ENCODE peak calls at places on chromosomes 12 and 14, in ten cellular contexts. One of them, this sample, is unnamed.

GRCh38 chr14:65958664-65959562 is 527.3 kb upstream of the CCDC196 start:
- DNase-seq in AG09309: no peak
- DNase-seq in stimulated activated naive CD4-positive, alpha-beta T cell: peak
- DNase-seq in cardiac muscle cell: peak
- DNase-seq in HTR-8/SVneo: peak
- DNase-seq in substantia nigra: no peak
- DNase-seq in mucosa of descending colon: no peak
- DNase-seq in left cardiac atrium: no peak
- DNase-seq in activated T-helper 1 cell treated with anti-CD3 and anti-CD28 coated beads, Interleukin-2, amount 50 U/mL, for 16 hours: no peak
- DNase-seq in transverse colon: no peak
- DNase-seq in this sample: peak

GRCh38 chr12:69196302-69197288 is 42.8 kb upstream of the CPSF6 start:
- DNase-seq in mucosa of descending colon: no peak
- DNase-seq in stimulated activated naive CD4-positive, alpha-beta T cell: no peak
- DNase-seq in cardiac muscle cell: no peak
- DNase-seq in AG09309: no peak
- DNase-seq in HTR-8/SVneo: no peak
- DNase-seq in substantia nigra: no peak
- DNase-seq in left cardiac atrium: no peak
- DNase-seq in activated T-helper 1 cell treated with anti-CD3 and anti-CD28 coated beads, Interleukin-2, amount 50 U/mL, for 16 hours: no peak
- DNase-seq in transverse colon: peak
- DNase-seq in this sample: no peak

GRCh38 chr12:57610553-57611115 is 601 bp upstream of the ARHGEF25 start:
- DNase-seq in substantia nigra: no peak
- DNase-seq in mucosa of descending colon: no peak
- DNase-seq in transverse colon: peak
- DNase-seq in AG09309: no peak
- DNase-seq in left cardiac atrium: peak
- DNase-seq in stimulated activated naive CD4-positive, alpha-beta T cell: no peak
- DNase-seq in HTR-8/SVneo: no peak
- DNase-seq in cardiac muscle cell: peak
- DNase-seq in activated T-helper 1 cell treated with anti-CD3 and anti-CD28 coated beads, Interleukin-2, amount 50 U/mL, for 16 hours: no peak
- DNase-seq in this sample: peak

GRCh38 chr12:123444396-123445026 is 8.0 kb upstream of the RILPL2 start:
- DNase-seq in substantia nigra: no peak
- DNase-seq in left cardiac atrium: no peak
- DNase-seq in activated T-helper 1 cell treated with anti-CD3 and anti-CD28 coated beads, Interleukin-2, amount 50 U/mL, for 16 hours: no peak
- DNase-seq in cardiac muscle cell: no peak
- DNase-seq in AG09309: peak
- DNase-seq in HTR-8/SVneo: no peak
- DNase-seq in mucosa of descending colon: no peak
- DNase-seq in transverse colon: no peak
- DNase-seq in stimulated activated naive CD4-positive, alpha-beta T cell: no peak
- DNase-seq in this sample: no peak

GRCh38 chr12:108193922-108194321 is 64.8 kb downstream of the WSCD2 start:
- DNase-seq in AG09309: no peak
- DNase-seq in cardiac muscle cell: peak
- DNase-seq in mucosa of descending colon: no peak
- DNase-seq in HTR-8/SVneo: peak
- DNase-seq in activated T-helper 1 cell treated with anti-CD3 and anti-CD28 coated beads, Interleukin-2, amount 50 U/mL, for 16 hours: no peak
- DNase-seq in substantia nigra: peak
- DNase-seq in left cardiac atrium: no peak
- DNase-seq in stimulated activated naive CD4-positive, alpha-beta T cell: no peak
- DNase-seq in transverse colon: no peak
- DNase-seq in this sample: no peak

GRCh38 chr14:26187996-26188605 is 409.7 kb downstream of the NOVA1 start:
- DNase-seq in substantia nigra: no peak
- DNase-seq in stimulated activated naive CD4-positive, alpha-beta T cell: no peak
- DNase-seq in transverse colon: no peak
- DNase-seq in mucosa of descending colon: no peak
- DNase-seq in HTR-8/SVneo: no peak
- DNase-seq in activated T-helper 1 cell treated with anti-CD3 and anti-CD28 coated beads, Interleukin-2, amount 50 U/mL, for 16 hours: no peak
- DNase-seq in cardiac muscle cell: no peak
- DNase-seq in AG09309: no peak
- DNase-seq in left cardiac atrium: no peak
- DNase-seq in this sample: no peak

GRCh38 chr12:11814362-11814761 is 164.9 kb downstream of the ETV6 start:
- DNase-seq in HTR-8/SVneo: peak
- DNase-seq in cardiac muscle cell: no peak
- DNase-seq in transverse colon: no peak
- DNase-seq in stimulated activated naive CD4-positive, alpha-beta T cell: no peak
- DNase-seq in mucosa of descending colon: no peak
- DNase-seq in substantia nigra: no peak
- DNase-seq in left cardiac atrium: no peak
- DNase-seq in activated T-helper 1 cell treated with anti-CD3 and anti-CD28 coated beads, Interleukin-2, amount 50 U/mL, for 16 hours: no peak
- DNase-seq in AG09309: no peak
- DNase-seq in this sample: no peak

GRCh38 chr12:106783515-106783914 is 9.0 kb downstream of the RIC8B start:
- DNase-seq in mucosa of descending colon: no peak
- DNase-seq in AG09309: no peak
- DNase-seq in transverse colon: no peak
- DNase-seq in stimulated activated naive CD4-positive, alpha-beta T cell: no peak
- DNase-seq in activated T-helper 1 cell treated with anti-CD3 and anti-CD28 coated beads, Interleukin-2, amount 50 U/mL, for 16 hours: no peak
- DNase-seq in substantia nigra: no peak
- DNase-seq in cardiac muscle cell: no peak
- DNase-seq in left cardiac atrium: no peak
- DNase-seq in HTR-8/SVneo: no peak
- DNase-seq in this sample: no peak